ENCODE peak calls at places on chromosomes 5 and 9, in four cellular contexts. Z is K562, F is GM12878, D is SK-N-SH. B is an unnamed sample.

GRCh38 chr9:78769684-78770083 is 472.8 kb downstream of the PSAT1 start:
- DNase-seq in D (no peak), F (no peak), Z (no peak), B (no peak)

GRCh38 chr5:41835625-41836024 is 34.6 kb downstream of the OXCT1 start:
- DNase-seq in D (peak), Z (no peak), F (no peak), B (peak)

GRCh38 chr5:90550963-90551362 is 7.6 kb upstream of the ADGRV1 start:
- DNase-seq in F (no peak), Z (no peak), D (no peak), B (no peak)

GRCh38 chr9:22452415-22453010 is 5.9 kb downstream of the DMRTA1 start:
- DNase-seq in D (no peak), F (no peak), Z (no peak), B (peak)

GRCh38 chr5:39476466-39477215 is 51.9 kb upstream of the DAB2 start:
- DNase-seq in D (no peak), F (no peak), Z (no peak), B (no peak)

GRCh38 chr5:135211791-135212190 is 177.8 kb upstream of the PITX1 start:
- DNase-seq in D (no peak), Z (no peak), F (no peak), B (no peak)

GRCh38 chr9:134224827-134225154 is 60.4 kb upstream of the RNU6ATAC start:
- DNase-seq in Z (no peak), D (no peak), F (no peak), B (no peak)

GRCh38 chr5:58459276-58459859 is 518 bp downstream of the PLK2 start:
- DNase-seq in F (no peak), D (no peak), Z (no peak), B (peak)

GRCh38 chr5:16909464-16909863 is 26.6 kb downstream of the MYO10 start:
- DNase-seq in Z (no peak), D (no peak), F (no peak), B (no peak)

GRCh38 chr9:127189628-127190027 is 67.2 kb upstream of the ANGPTL2 start:
- DNase-seq in Z (no peak), F (no peak), D (no peak), B (no peak)

GRCh38 chr5:108786806-108787483 is 39.2 kb downstream of the FER start:
- DNase-seq in Z (no peak), F (no peak), D (no peak), B (no peak)

GRCh38 chr5:111158105-111158744 is 66.0 kb upstream of the CAMK4 start:
- DNase-seq in F (peak), D (peak), Z (peak), B (peak)

GRCh38 chr9:124032247-124032646 is 20.7 kb downstream of the LHX2 start:
- DNase-seq in Z (no peak), F (no peak), D (peak), B (peak)

DNA sequence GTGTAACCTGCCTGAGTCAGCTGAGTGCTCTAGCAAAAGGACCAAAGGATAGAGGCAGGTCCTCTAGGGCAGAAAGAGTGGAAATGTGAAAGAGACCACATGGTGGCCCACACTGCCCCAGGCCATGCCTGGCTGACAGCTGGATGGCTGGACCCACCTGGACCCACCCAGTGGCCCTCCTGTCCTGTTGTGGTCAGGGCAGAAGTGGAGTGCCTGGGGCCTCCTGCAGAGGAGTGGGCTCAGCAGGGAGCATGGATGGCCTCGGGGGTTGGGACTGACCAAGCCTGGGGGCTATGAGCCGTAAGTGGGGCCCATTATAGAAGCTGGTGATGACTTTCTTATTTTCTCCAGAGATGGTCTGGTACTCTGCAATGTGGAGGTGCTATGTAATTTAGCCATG is 55.7 kb upstream of the FAM120AOS start:
- DNase-seq in D (peak), F (no peak), Z (no peak), B (no peak)
- TF ChIP-seq USF1 in D (no peak), F (no peak), Z (no peak), B (no peak)

DNA sequence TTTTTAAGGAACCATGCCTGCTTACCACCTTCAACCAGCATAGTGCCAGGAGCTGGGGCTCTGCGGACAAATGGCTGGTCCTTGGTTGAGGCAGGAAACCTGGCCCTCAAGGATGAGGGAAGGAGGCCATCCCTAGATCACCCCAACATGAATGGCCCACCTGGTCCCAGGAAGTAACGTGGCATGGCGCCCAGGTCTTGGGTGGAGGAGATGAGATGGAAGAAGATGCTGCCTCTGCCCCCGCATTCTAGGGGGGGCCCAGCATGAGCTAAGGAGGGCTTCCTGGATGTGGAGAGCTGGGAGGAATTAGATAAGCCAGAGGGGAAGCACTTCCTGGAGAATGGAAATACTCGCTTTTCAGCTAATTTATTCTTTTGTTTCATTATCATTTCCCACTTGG is 95.0 kb downstream of the DAB2IP start:
- DNase-seq in D (no peak), F (no peak), Z (no peak), B (no peak)
- TF ChIP-seq USF1 in D (no peak), F (no peak), Z (no peak), B (no peak)

GRCh38 chr9:107794259-107794658 is 304.7 kb upstream of the KLF4 start:
- DNase-seq in D (no peak), F (no peak), Z (peak), B (no peak)
- TF ChIP-seq USF1 in D (no peak), F (no peak), Z (no peak), B (no peak)

DNA sequence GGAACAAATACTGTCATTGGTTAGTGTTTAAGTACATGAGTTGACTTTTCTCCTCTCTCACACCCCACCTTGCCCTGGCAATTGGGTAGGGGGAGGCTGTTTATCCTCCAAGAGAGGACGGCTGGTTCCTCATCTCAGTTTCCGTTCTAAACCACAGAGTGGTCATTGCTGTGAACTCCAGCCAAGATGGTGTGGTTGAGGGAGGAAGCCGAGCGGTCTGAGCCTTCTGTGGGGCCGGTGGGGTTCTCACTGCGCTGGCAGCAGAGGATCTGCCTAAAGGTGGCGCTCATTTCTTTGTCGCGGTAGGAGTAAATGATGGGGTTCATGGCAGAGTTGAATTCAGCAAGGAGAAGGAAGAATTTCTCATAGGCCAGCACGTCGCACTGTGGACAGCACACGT is 163.0 kb downstream of the LPAR1 start:
- DNase-seq in D (no peak), F (peak), Z (no peak), B (peak)
- TF ChIP-seq USF1 in D (no peak), F (no peak), Z (no peak), B (no peak)

GRCh38 chr9:11931109-11931508 is 762.1 kb upstream of the TYRP1 start:
- DNase-seq in F (no peak), D (no peak), Z (no peak), B (no peak)

GRCh38 chr9:11928871-11929321 is 764.3 kb upstream of the TYRP1 start:
- DNase-seq in F (no peak), Z (no peak), D (no peak), B (no peak)

DNA sequence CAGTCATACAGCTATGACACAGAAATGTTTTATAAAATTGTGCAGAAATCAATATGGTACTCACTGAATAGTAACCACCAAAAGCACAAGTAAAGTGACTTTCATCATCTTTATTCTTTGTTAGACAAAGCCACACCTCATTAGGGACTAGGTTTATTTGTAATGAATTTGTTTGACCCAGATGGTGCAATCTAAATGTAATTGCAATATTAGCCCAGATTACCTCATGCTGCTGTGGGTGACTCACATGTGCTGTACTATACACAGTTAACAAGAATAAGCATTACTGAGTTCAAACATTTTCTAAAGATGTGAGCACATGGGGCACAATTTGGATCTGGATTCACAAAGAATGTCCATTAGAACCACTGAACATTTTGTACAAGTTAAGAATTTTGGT is 759.3 kb upstream of the TYRP1 start:
- DNase-seq in F (no peak), D (no peak), Z (no peak), B (no peak)
- TF ChIP-seq USF1 in F (no peak), D (no peak), Z (no peak), B (no peak)

DNA sequence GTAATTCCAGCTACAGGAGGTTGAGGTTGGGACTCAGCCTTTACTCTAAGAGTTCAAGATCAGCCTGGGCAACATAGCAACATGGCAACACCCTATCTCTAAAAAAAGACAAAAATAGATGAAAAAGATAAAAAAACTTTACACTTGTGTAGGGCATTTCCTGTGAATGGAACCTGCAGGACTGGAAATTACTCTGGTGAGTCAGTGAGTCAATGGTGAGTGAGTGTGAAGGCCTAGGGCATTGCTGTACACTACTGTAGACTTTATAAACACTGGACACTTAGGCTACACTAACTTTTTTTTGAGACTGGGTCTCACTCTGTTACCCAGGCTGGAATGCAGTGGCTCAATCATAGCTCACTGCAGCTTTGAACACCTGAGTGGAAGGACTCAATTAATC is 19.5 kb upstream of the ARSI start:
- DNase-seq in F (no peak), Z (no peak), D (no peak), B (no peak)
- TF ChIP-seq USF1 in F (no peak), Z (no peak), D (no peak), B (no peak)

GRCh38 chr5:32710335-32710858 is 724 bp upstream of the NPR3 start:
- DNase-seq in Z (no peak), D (peak), F (no peak), B (peak)
- TF ChIP-seq USF1 in Z (no peak), D (no peak), F (no peak), B (no peak)

GRCh38 chr9:95055337-95055850 is 262.1 kb downstream of the FANCC start:
- DNase-seq in D (no peak), Z (no peak), F (no peak), B (no peak)

GRCh38 chr9:95058121-95058785 is 259.3 kb downstream of the FANCC start:
- DNase-seq in Z (no peak), F (no peak), D (no peak), B (no peak)

GRCh38 chr9:95053611-95054440 is 263.7 kb downstream of the FANCC start:
- DNase-seq in D (no peak), Z (no peak), F (no peak), B (no peak)

GRCh38 chr9:95057121-95057520 is 260.4 kb downstream of the FANCC start:
- DNase-seq in Z (no peak), F (no peak), D (peak), B (no peak)

DNA sequence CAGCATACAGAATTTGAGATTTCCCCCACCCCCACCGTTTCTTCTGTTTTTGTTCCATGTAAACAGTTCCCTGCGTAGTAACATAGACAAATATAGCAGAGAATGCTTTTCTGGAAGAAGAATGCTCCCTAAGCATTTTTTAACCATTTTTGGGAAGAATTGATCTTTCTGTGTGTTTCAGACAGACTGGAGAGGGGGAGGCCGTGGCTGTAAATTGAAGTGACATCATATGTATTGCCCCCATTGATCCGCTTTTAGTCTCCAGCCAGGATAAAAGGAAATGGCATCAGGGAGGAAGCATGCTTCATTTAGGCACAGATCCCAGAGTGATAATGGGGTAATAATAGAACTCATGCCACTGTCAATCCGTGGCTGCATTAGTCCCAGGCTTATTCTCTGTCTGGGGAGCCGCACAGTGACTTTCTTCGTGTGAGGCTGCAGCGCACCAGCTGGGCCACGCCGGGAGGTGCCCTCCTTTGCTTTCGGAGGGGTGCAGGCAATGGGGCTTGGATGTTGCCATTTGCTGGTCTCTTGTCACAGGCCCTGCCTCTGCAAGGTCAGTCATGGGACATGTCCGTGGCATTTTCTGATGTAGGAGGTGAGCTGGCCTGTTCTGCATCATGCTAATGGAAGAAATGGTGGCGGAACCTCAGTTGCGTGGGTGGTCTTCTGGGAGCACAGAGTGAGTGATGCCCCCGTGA is 261.5 kb downstream of the FANCC start:
- DNase-seq in F (no peak), Z (no peak), D (peak), B (no peak)
- TF ChIP-seq USF1 in F (no peak), Z (no peak), D (no peak), B (no peak)